ENCODE peak calls at places on chromosomes 16 and 17, in ten cellular contexts. T is stomach, P is heart left ventricle, D is adrenal gland, I is keratinocyte, F is hepatocyte, R is lung, H is SK-N-SH, U is MM.1S, M is Peyer's patch. C is an unnamed sample. For H3K36me3, the result is how much of the 10 kb centered on the place peaks cover.

GRCh38 chr17:43877031-43877430 is 30.1 kb downstream of the CD300LG start:
- DNase-seq in U (no peak), I (no peak), M (no peak), H (no peak), P (no peak), D (no peak), R (no peak), F (no peak), T (no peak), C (no peak)

GRCh38 chr17:13775450-13775849 is 173.7 kb upstream of the HS3ST3A1 start:
- DNase-seq in F (no peak), R (no peak), P (no peak), D (no peak), M (no peak), T (no peak), H (no peak), I (peak), U (no peak), C (no peak)

GRCh38 chr17:47966079-47966519 is 4.8 kb upstream of the CDK5RAP3 start:
- DNase-seq in D (no peak), H (no peak), R (no peak), F (peak), P (no peak), T (no peak), U (no peak), I (no peak), M (peak), C (no peak)

GRCh38 chr17:70369296-70369855 is 200.0 kb downstream of the KCNJ2 start:
- DNase-seq in M (no peak), T (no peak), P (no peak), R (no peak), H (no peak), I (no peak), D (no peak), U (no peak), F (no peak), C (no peak)

GRCh38 chr17:31079731-31080130 is 15.0 kb upstream of the NF1 start:
- DNase-seq in P (no peak), F (no peak), I (no peak), R (no peak), M (no peak), H (no peak), D (no peak), U (no peak), T (no peak), C (no peak)

GRCh38 chr17:64781013-64781392 is 118.9 kb upstream of the SMURF2 start:
- DNase-seq in F (no peak), P (no peak), U (no peak), M (no peak), I (no peak), T (no peak), D (no peak), H (peak), R (no peak), C (no peak)

GRCh38 chr17:82457071-82457789 is 1.3 kb upstream of the NARF start:
- DNase-seq in M (no peak), U (peak), H (no peak), D (peak), T (no peak), P (peak), F (no peak), I (no peak), R (no peak), C (no peak)

GRCh38 chr17:73334771-73335513 is 23.1 kb upstream of the CDC42EP4 start:
- DNase-seq in U (no peak), F (no peak), D (no peak), H (peak), P (no peak), M (no peak), T (peak), R (no peak), I (no peak), C (no peak)

GRCh38 chr16:9113707-9114106 is 22.3 kb downstream of the HAPSTR1 start:
- DNase-seq in U (no peak), R (no peak), F (no peak), D (no peak), P (no peak), I (no peak), H (no peak), M (no peak), T (no peak), C (no peak)

GRCh38 chr16:81514041-81514559 is 69.5 kb downstream of the CMIP start:
- DNase-seq in D (peak), H (no peak), T (no peak), U (no peak), R (no peak), P (no peak), F (no peak), I (no peak), M (no peak), C (no peak)

GRCh38 chr17:30369995-30370394 is 8.7 kb upstream of the CPD start:
- DNase-seq in D (no peak), I (no peak), U (no peak), H (no peak), R (no peak), F (no peak), T (no peak), P (no peak), M (no peak), C (no peak)

GRCh38 chr16:54282202-54282922 is 4.2 kb downstream of the IRX3 start:
- DNase-seq in R (peak), I (no peak), U (no peak), H (peak), T (peak), D (peak), F (peak), M (no peak), P (peak), C (no peak)

GRCh38 chr17:8832711-8833352 is 33.7 kb upstream of the MFSD6L start:
- DNase-seq in H (peak), M (no peak), F (peak), T (no peak), I (no peak), U (no peak), D (no peak), P (no peak), R (no peak), C (no peak)

GRCh38 chr17:80984749-80985148 is 6.9 kb upstream of the CHMP6 start:
- DNase-seq in H (no peak), T (no peak), M (no peak), D (no peak), U (no peak), P (no peak), F (peak), R (no peak), I (no peak), C (peak)

GRCh38 chr16:1426734-1427451 is 4.0 kb upstream of the PERCC1 start:
- DNase-seq in T (no peak), H (peak), I (no peak), M (no peak), P (no peak), R (no peak), U (no peak), D (no peak), F (no peak), C (no peak)

GRCh38 chr16:50462793-50463507 is 85.2 kb upstream of the NKD1 start:
- DNase-seq in P (no peak), I (no peak), M (no peak), D (no peak), H (peak), U (no peak), T (peak), F (no peak), R (no peak), C (no peak)

GRCh38 chr16:30761427-30761927 is 385 bp downstream of the CFAP119 start:
- DNase-seq in D (no peak), H (peak), T (no peak), M (peak), R (no peak), U (peak), I (no peak), F (peak), P (no peak), C (no peak)

GRCh38 chr17:67441052-67441738 is 64.1 kb downstream of the PITPNC1 start:
- DNase-seq in P (no peak), U (no peak), D (peak), F (peak), T (no peak), M (no peak), I (no peak), H (no peak), R (peak), C (peak)

GRCh38 chr17:5832886-5833285 is 237.3 kb upstream of the WSCD1 start:
- DNase-seq in M (no peak), I (peak), T (no peak), U (no peak), D (no peak), H (no peak), P (no peak), F (no peak), R (no peak), C (peak)

GRCh38 chr17:81488276-81488860 is 24.2 kb downstream of the ACTG1 start:
- DNase-seq in R (no peak), U (no peak), T (no peak), I (no peak), P (no peak), D (no peak), H (no peak), M (no peak), F (no peak), C (no peak)

GRCh38 chr16:58418601-58419000 is 26.3 kb downstream of the GINS3 start:
- DNase-seq in M (no peak), F (no peak), D (peak), T (no peak), U (no peak), I (no peak), R (no peak), H (no peak), P (peak), C (no peak)

GRCh38 chr17:17792551-17793377 is 44.0 kb downstream of the SREBF1 start:
- DNase-seq in P (peak), F (peak), R (no peak), M (no peak), D (peak), H (peak), T (peak), I (no peak), U (no peak), C (peak)

GRCh38 chr17:59423137-59423703 is 91.8 kb downstream of the YPEL2 start:
- DNase-seq in I (no peak), R (no peak), H (no peak), M (no peak), P (peak), U (no peak), T (no peak), F (peak), D (peak), C (no peak)

GRCh38 chr17:59426031-59426430 is 94.6 kb downstream of the YPEL2 start:
- DNase-seq in F (no peak), R (no peak), T (no peak), P (no peak), H (no peak), U (no peak), D (no peak), I (no peak), M (no peak), C (no peak)

GRCh38 chr17:59423903-59424302 is 92.4 kb downstream of the YPEL2 start:
- DNase-seq in D (no peak), H (no peak), M (no peak), P (no peak), F (no peak), I (no peak), R (no peak), U (peak), T (no peak), C (no peak)

GRCh38 chr17:59424331-59424730 is 92.9 kb downstream of the YPEL2 start:
- DNase-seq in H (no peak), I (no peak), D (no peak), F (no peak), T (no peak), M (no peak), R (no peak), P (no peak), U (peak), C (no peak)

DNA sequence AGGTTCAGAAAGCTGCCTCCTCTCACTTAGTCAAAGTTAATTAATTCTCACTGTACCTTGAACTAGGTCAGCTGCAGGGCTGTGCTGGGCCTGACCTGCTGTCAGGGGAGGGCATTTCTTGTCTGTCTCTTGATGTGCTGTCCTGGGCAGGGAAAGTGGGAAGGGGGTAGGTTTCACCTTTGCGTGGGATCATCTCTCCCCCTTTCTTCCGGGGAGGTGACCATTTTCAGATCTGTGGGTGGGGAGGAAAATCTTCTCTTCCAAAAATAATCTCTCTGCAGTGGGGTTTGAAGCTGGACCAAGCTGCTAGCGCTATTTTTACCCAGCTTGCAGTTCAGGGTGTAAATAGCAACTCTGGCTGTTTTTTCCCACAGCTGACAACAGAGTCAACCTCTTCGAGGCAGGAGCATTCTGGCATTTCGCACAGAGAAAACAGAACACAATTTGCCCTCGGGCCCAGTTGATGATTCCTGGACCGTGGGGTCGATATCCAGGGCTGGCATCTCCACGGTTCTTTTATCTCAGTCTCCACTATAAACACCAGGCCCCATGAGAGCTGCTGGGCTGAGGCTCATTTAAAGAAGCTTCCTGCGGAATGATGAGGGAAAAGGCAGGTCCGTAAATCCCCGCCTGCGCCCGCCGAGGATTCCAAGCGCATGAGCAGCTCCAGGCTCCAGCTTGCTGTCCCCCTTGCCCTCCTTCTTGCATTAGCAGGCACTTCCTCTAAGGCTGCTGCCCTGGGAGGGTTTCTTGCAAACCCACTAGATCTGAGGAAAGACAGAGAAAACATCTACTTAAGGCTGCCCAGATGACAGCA is 93.8 kb downstream of the YPEL2 start:
- DNase-seq in R (no peak), H (peak), D (peak), U (peak), M (no peak), P (peak), T (no peak), F (peak), I (no peak), C (no peak)
- H3K4me3 ChIP-seq in R (no peak), H (no peak), D (no peak), U (peak), M (no peak), P (no peak), T (no peak), F (no peak), I (no peak), C (no peak)

GRCh38 chr16:3264137-3265036 is 8.0 kb upstream of the MEFV start:
- DNase-seq in T (peak), M (peak), I (peak), F (peak), P (peak), U (peak), R (peak), D (peak), H (peak), C (peak)
- TF ChIP-seq CTCF in T (no peak), M (peak), I (peak), F (peak), P (peak), U (peak), R (no peak), D (peak), H (peak), C (peak)

GRCh38 chr16:86536621-86537020 is 18.4 kb downstream of the MTHFSD start:
- DNase-seq in T (no peak), P (no peak), D (no peak), M (no peak), F (no peak), U (no peak), H (no peak), R (no peak), I (no peak), C (no peak)

GRCh38 chr16:86533076-86533475 is 22.0 kb downstream of the MTHFSD start:
- DNase-seq in F (no peak), R (no peak), M (no peak), I (no peak), D (no peak), T (no peak), P (no peak), H (no peak), U (no peak), C (no peak)

GRCh38 chr16:86533942-86534341 is 21.1 kb downstream of the MTHFSD start:
- DNase-seq in T (no peak), U (no peak), I (no peak), R (no peak), M (no peak), H (no peak), D (no peak), F (no peak), P (no peak), C (no peak)

GRCh38 chr16:86537486-86537885 is 17.5 kb downstream of the MTHFSD start:
- DNase-seq in D (no peak), T (no peak), R (no peak), M (no peak), U (no peak), P (no peak), I (no peak), F (no peak), H (no peak), C (no peak)

DNA sequence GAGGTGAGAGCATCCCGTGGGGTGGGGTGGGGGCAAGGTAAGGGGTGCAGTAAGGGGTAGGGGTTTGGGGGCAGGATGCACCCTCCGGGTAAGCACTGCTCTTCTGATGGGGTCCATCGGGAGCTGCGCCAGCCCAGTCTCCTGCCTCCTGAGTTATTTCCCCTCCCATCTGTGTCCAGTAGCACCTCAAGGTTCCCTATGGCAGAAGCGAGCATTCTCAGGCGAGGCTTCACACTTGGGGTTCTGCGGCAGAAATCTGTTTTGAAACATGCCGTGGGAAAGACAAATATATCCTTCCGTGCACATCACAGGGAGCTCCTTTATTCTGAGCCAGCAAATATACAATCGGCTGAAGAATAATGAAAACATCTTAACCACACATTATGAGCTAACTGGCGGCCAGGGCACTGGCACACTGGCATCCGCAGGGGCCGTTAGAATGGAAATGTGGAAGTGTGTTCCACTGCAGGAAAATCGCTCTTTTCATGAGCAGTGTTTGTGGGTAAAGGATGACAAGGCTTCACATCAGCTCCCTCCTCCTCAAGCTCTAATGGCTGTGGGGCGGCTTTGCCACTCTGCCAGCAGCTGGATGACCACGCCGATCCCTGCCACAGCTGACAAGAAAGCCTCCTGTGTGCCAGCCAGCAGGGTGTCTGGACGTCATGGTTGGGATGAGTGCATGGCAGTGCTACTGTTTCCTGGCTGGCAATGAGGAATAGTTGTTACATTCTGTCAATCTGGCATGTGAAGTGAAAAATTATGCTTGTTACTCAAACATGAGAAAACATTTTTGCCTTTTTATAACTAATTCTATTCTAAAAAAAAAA is 20.0 kb downstream of the MTHFSD start:
- DNase-seq in T (no peak), P (no peak), H (no peak), I (no peak), F (no peak), M (no peak), D (no peak), U (no peak), R (no peak), C (no peak)
- H3K36me3 ChIP-seq in T (under half), P (half or more), H (under half), I (under half), F (under half), M (under half), D (under half), U (under half), R (under half), C (under half)

GRCh38 chr16:11203111-11203623 is 52.8 kb downstream of the SOCS1 start:
- DNase-seq in P (no peak), I (no peak), D (no peak), R (no peak), M (no peak), H (no peak), F (no peak), U (no peak), T (no peak), C (no peak)

GRCh38 chr16:11201498-11202259 is 54.3 kb downstream of the SOCS1 start:
- DNase-seq in R (no peak), D (peak), P (no peak), I (peak), H (peak), M (no peak), T (peak), F (peak), U (no peak), C (peak)

GRCh38 chr16:11200523-11201063 is 55.4 kb downstream of the SOCS1 start:
- DNase-seq in I (no peak), T (no peak), R (no peak), U (no peak), F (no peak), H (no peak), P (no peak), M (no peak), D (no peak), C (no peak)

GRCh38 chr16:11204513-11205047 is 51.4 kb downstream of the SOCS1 start:
- DNase-seq in D (no peak), M (no peak), U (no peak), T (no peak), H (no peak), R (no peak), F (no peak), I (no peak), P (no peak), C (no peak)

GRCh38 chr16:11202260-11203091 is 53.5 kb downstream of the SOCS1 start:
- DNase-seq in P (no peak), M (no peak), F (no peak), T (no peak), R (no peak), U (no peak), D (no peak), H (no peak), I (no peak), C (no peak)
- H3K4me3 ChIP-seq in P (no peak), M (no peak), F (no peak), T (no peak), R (no peak), U (no peak), D (no peak), H (peak), I (peak), C (no peak)

DNA sequence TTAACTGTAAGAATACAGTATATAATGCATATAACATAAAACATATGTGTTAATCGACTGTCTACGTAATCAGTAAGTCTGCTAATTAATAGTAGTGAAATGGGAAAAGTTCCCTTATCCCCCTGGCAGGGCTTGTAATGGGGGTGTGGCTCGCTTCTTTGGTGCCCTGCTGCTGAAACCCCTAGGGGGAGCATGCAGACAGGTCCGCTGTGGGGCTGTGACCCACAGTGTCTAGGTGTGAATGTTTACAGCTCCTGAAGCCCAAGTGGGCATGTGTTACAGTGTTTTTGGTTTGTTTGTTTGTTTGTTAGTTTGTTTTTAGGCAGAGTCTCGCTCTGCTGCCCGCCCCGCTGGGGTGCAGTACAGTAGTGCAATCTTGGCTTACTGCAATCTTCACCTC is 495.7 kb downstream of the SHISA9 start:
- DNase-seq in M (no peak), U (no peak), D (no peak), P (no peak), H (no peak), T (no peak), F (no peak), R (no peak), I (no peak), C (no peak)
- TF ChIP-seq CTCF in M (no peak), U (no peak), D (no peak), P (no peak), H (no peak), T (no peak), F (no peak), R (no peak), I (no peak), C (no peak)

GRCh38 chr16:83939266-83939856 is 13.7 kb upstream of the OSGIN1 start:
- DNase-seq in D (no peak), U (no peak), P (no peak), M (no peak), I (no peak), T (no peak), H (no peak), F (no peak), R (no peak), C (no peak)

GRCh38 chr16:83936581-83937165 is 16.4 kb upstream of the OSGIN1 start:
- DNase-seq in F (no peak), P (no peak), T (no peak), U (no peak), D (no peak), I (no peak), R (no peak), M (no peak), H (no peak), C (no peak)

GRCh38 chr16:83937267-83937666 is 15.8 kb upstream of the OSGIN1 start:
- DNase-seq in T (no peak), F (no peak), M (no peak), R (no peak), U (no peak), I (no peak), P (no peak), D (no peak), H (no peak), C (no peak)

GRCh38 chr16:83940157-83940556 is 12.9 kb upstream of the OSGIN1 start:
- DNase-seq in R (no peak), P (no peak), H (no peak), U (no peak), I (no peak), T (no peak), F (no peak), M (no peak), D (no peak), C (no peak)

GRCh38 chr16:83937922-83938875 is 14.8 kb upstream of the OSGIN1 start:
- DNase-seq in D (no peak), M (no peak), R (no peak), P (no peak), U (no peak), I (no peak), F (no peak), T (no peak), H (no peak), C (no peak)
- H3K36me3 ChIP-seq in D (under half), M (under half), R (under half), P (under half), U (under half), I (under half), F (under half), T (under half), H (under half), C (under half)